ENCODE peak calls at places on chromosomes 16 and 17, in four cellular contexts. A is stimulated activated CD4-positive, alpha-beta T cell treated with anti-CD3 and anti-CD28 coated beads, TNF-alpha, amount 100 ng/mL, for 4 hours; W is A549; U is hypothalamus. H is an unnamed sample.

GRCh38 chr16:48003226-48003907 is 152.4 kb downstream of the ABCC12 start:
- DNase-seq in U (no peak), A (no peak), W (no peak), H (no peak)

GRCh38 chr16:56649271-56649670 is 2.4 kb upstream of the MT1B start:
- DNase-seq in U (no peak), W (no peak), A (no peak), H (no peak)

GRCh38 chr17:19003966-19004600 is 481 bp downstream of the FAM83G start:
- DNase-seq in W (peak; percentile 75), A (peak; percentile 49), U (no peak), H (peak; percentile 81)

GRCh38 chr16:15856901-15857778 is at the start of gene MYH11:
- DNase-seq in W (no peak), U (no peak), A (no peak), H (no peak)

GRCh38 chr16:52074133-52074532 is 472.8 kb downstream of the TOX3 start:
- DNase-seq in U (no peak), A (no peak), W (no peak), H (no peak)

GRCh38 chr17:60539807-60540206 is 13.8 kb upstream of the APPBP2 start:
- DNase-seq in U (no peak), W (no peak), A (no peak), H (no peak)

GRCh38 chr16:84294196-84295142 is at the start of gene WFDC1:
- DNase-seq in A (no peak), W (no peak), U (peak; percentile 44), H (no peak)

GRCh38 chr16:66662445-66663194 is 33.9 kb downstream of the CMTM4 start:
- DNase-seq in W (peak; percentile 65), A (no peak), U (no peak), H (peak; percentile 57)

H was measured in RKO.